ENCODE peak calls at places on chromosomes 2 and 18, in six cellular contexts. One of them, this sample, is unnamed.
A peak's percentile ranks its signal among the peaks of the same experiment; 100 is the strongest.

GRCh38 chr2:144607899-144608477 is 88.1 kb upstream of the ZEB2 start:
- DNase-seq in lung microvascular endothelial cell: no peak
- DNase-seq in NCI-H345: no peak
- DNase-seq in heart right ventricle: peak; percentile 25
- DNase-seq in NCI-H1417: no peak
- DNase-seq in lower lobe of right lung: peak; percentile 52
- DNase-seq in this sample: no peak

GRCh38 chr2:30915485-30915884 is 108.2 kb upstream of the CAPN13 start:
- DNase-seq in lung microvascular endothelial cell: no peak
- DNase-seq in NCI-H1417: no peak
- DNase-seq in heart right ventricle: peak; percentile 27
- DNase-seq in NCI-H345: no peak
- DNase-seq in lower lobe of right lung: peak; percentile 56
- DNase-seq in this sample: peak; percentile 62

GRCh38 chr2:175175896-175176295 is 5.6 kb downstream of the ATP5MC3 start:
- DNase-seq in heart right ventricle: no peak
- DNase-seq in lung microvascular endothelial cell: no peak
- DNase-seq in lower lobe of right lung: no peak
- DNase-seq in NCI-H345: no peak
- DNase-seq in NCI-H1417: no peak
- DNase-seq in this sample: peak; percentile 10

GRCh38 chr18:5630057-5630765 is 86.4 kb upstream of the EPB41L3 start:
- DNase-seq in lung microvascular endothelial cell: peak; percentile 34
- DNase-seq in heart right ventricle: no peak
- DNase-seq in NCI-H1417: peak; percentile 5
- DNase-seq in NCI-H345: peak; percentile 95
- DNase-seq in lower lobe of right lung: peak; percentile 85
- DNase-seq in this sample: peak; percentile 40

GRCh38 chr2:85945576-85945975 is 56.8 kb upstream of the ST3GAL5 start:
- DNase-seq in lower lobe of right lung: no peak
- DNase-seq in NCI-H1417: no peak
- DNase-seq in heart right ventricle: no peak
- DNase-seq in lung microvascular endothelial cell: no peak
- DNase-seq in NCI-H345: no peak
- DNase-seq in this sample: no peak

GRCh38 chr2:2577366-2577765 is 246.3 kb upstream of the MYT1L start:
- DNase-seq in NCI-H1417: peak; percentile 90
- DNase-seq in lung microvascular endothelial cell: no peak
- DNase-seq in heart right ventricle: no peak
- DNase-seq in NCI-H345: peak; percentile 86
- DNase-seq in lower lobe of right lung: no peak
- DNase-seq in this sample: no peak

GRCh38 chr2:120298173-120298835 is 45.7 kb downstream of the RALB start:
- DNase-seq in NCI-H345: no peak
- DNase-seq in NCI-H1417: no peak
- DNase-seq in heart right ventricle: no peak
- DNase-seq in lower lobe of right lung: no peak
- DNase-seq in lung microvascular endothelial cell: no peak
- DNase-seq in this sample: no peak

GRCh38 chr2:61340242-61340641 is 130.6 kb downstream of the USP34 start:
- DNase-seq in NCI-H345: no peak
- DNase-seq in lung microvascular endothelial cell: peak; percentile 79
- DNase-seq in NCI-H1417: no peak
- DNase-seq in lower lobe of right lung: no peak
- DNase-seq in heart right ventricle: no peak
- DNase-seq in this sample: peak; percentile 74

GRCh38 chr2:28544915-28545589 is 49.2 kb downstream of the PLB1 start:
- DNase-seq in NCI-H1417: no peak
- DNase-seq in lung microvascular endothelial cell: no peak
- DNase-seq in lower lobe of right lung: no peak
- DNase-seq in NCI-H345: no peak
- DNase-seq in heart right ventricle: no peak
- DNase-seq in this sample: peak; percentile 52

GRCh38 chr18:50172367-50172766 is 22.6 kb downstream of the MYO5B start:
- DNase-seq in lung microvascular endothelial cell: no peak
- DNase-seq in lower lobe of right lung: no peak
- DNase-seq in NCI-H345: no peak
- DNase-seq in NCI-H1417: no peak
- DNase-seq in heart right ventricle: no peak
- DNase-seq in this sample: peak; percentile 70

GRCh38 chr2:43100883-43101662 is 125.3 kb downstream of the ZFP36L2 start:
- DNase-seq in NCI-H1417: no peak
- DNase-seq in lower lobe of right lung: no peak
- DNase-seq in lung microvascular endothelial cell: peak; percentile 30
- DNase-seq in NCI-H345: peak; percentile 30
- DNase-seq in heart right ventricle: peak; percentile 80
- DNase-seq in this sample: peak; percentile 30

GRCh38 chr2:54906711-54907110 is 143.5 kb downstream of the RTN4 start:
- DNase-seq in lung microvascular endothelial cell: no peak
- DNase-seq in heart right ventricle: no peak
- DNase-seq in NCI-H1417: no peak
- DNase-seq in lower lobe of right lung: no peak
- DNase-seq in NCI-H345: no peak
- DNase-seq in this sample: no peak

GRCh38 chr18:69599377-69599776 is 198.7 kb downstream of the DOK6 start:
- DNase-seq in lower lobe of right lung: no peak
- DNase-seq in NCI-H345: peak; percentile 96
- DNase-seq in NCI-H1417: peak; percentile 72
- DNase-seq in heart right ventricle: no peak
- DNase-seq in lung microvascular endothelial cell: no peak
- DNase-seq in this sample: no peak